ENCODE peak calls at places on chromosomes 7 and 10, in seven cellular contexts. One of them, this sample, is unnamed.

GRCh38 chr10:22550732-22551131 is 163.6 kb downstream of the PIP4K2A start:
- DNase-seq in IMR-90: peak
- DNase-seq in H9: peak
- DNase-seq in neuronal stem cell: no peak
- DNase-seq in H1: peak
- DNase-seq in mesendoderm: peak
- DNase-seq in trophoblast cell: no peak
- DNase-seq in this sample: peak

GRCh38 chr10:46074547-46074946 is 28.5 kb upstream of the MSMB start:
- DNase-seq in IMR-90: no peak
- DNase-seq in H9: no peak
- DNase-seq in neuronal stem cell: no peak
- DNase-seq in H1: no peak
- DNase-seq in mesendoderm: no peak
- DNase-seq in trophoblast cell: no peak
- DNase-seq in this sample: no peak

GRCh38 chr10:122500726-122501125 is 39.4 kb downstream of the HTRA1 start:
- DNase-seq in IMR-90: no peak
- DNase-seq in H9: no peak
- DNase-seq in neuronal stem cell: no peak
- DNase-seq in H1: no peak
- DNase-seq in mesendoderm: no peak
- DNase-seq in trophoblast cell: no peak
- DNase-seq in this sample: no peak

GRCh38 chr10:59580257-59580863 is 129.3 kb downstream of the SLC16A9 start:
- DNase-seq in IMR-90: peak
- DNase-seq in H9: no peak
- DNase-seq in neuronal stem cell: no peak
- DNase-seq in H1: no peak
- DNase-seq in mesendoderm: peak
- DNase-seq in trophoblast cell: no peak
- DNase-seq in this sample: peak

GRCh38 chr7:91519241-91520200 is 255.3 kb downstream of the FZD1 start:
- DNase-seq in IMR-90: no peak
- DNase-seq in H9: no peak
- DNase-seq in neuronal stem cell: peak
- DNase-seq in H1: no peak
- DNase-seq in mesendoderm: no peak
- DNase-seq in trophoblast cell: no peak
- DNase-seq in this sample: no peak

GRCh38 chr7:153886121-153886505 is 166.1 kb upstream of the DPP6 start:
- DNase-seq in IMR-90: no peak
- DNase-seq in H9: peak
- DNase-seq in neuronal stem cell: peak
- DNase-seq in H1: no peak
- DNase-seq in mesendoderm: no peak
- DNase-seq in trophoblast cell: no peak
- DNase-seq in this sample: no peak

GRCh38 chr7:128863433-128863989 is 855 bp downstream of the ATP6V1F start:
- DNase-seq in IMR-90: peak
- DNase-seq in H9: peak
- DNase-seq in neuronal stem cell: peak
- DNase-seq in H1: peak
- DNase-seq in mesendoderm: peak
- DNase-seq in trophoblast cell: no peak
- DNase-seq in this sample: peak

GRCh38 chr7:45178241-45179225 is 20.9 kb downstream of the RAMP3 start:
- DNase-seq in IMR-90: no peak
- DNase-seq in H9: peak
- DNase-seq in neuronal stem cell: no peak
- DNase-seq in H1: no peak
- DNase-seq in mesendoderm: peak
- DNase-seq in trophoblast cell: no peak
- DNase-seq in this sample: no peak

GRCh38 chr10:115949282-115949844 is 323.6 kb downstream of the GFRA1 start:
- DNase-seq in IMR-90: no peak
- DNase-seq in H9: no peak
- DNase-seq in neuronal stem cell: no peak
- DNase-seq in H1: no peak
- DNase-seq in mesendoderm: no peak
- DNase-seq in trophoblast cell: no peak
- DNase-seq in this sample: no peak

GRCh38 chr10:32795598-32796183 is 162.3 kb downstream of the ITGB1 start:
- DNase-seq in IMR-90: peak
- DNase-seq in H9: no peak
- DNase-seq in neuronal stem cell: peak
- DNase-seq in H1: no peak
- DNase-seq in mesendoderm: peak
- DNase-seq in trophoblast cell: no peak
- DNase-seq in this sample: peak

GRCh38 chr7:3892167-3892566 is 591.1 kb downstream of the SDK1 start:
- DNase-seq in IMR-90: peak
- DNase-seq in H9: no peak
- DNase-seq in neuronal stem cell: no peak
- DNase-seq in H1: no peak
- DNase-seq in mesendoderm: no peak
- DNase-seq in trophoblast cell: no peak
- DNase-seq in this sample: no peak

GRCh38 chr7:64880322-64881297 is 22.5 kb upstream of the ZNF273 start:
- DNase-seq in IMR-90: no peak
- DNase-seq in H9: peak
- DNase-seq in neuronal stem cell: no peak
- DNase-seq in H1: peak
- DNase-seq in mesendoderm: no peak
- DNase-seq in trophoblast cell: no peak
- DNase-seq in this sample: no peak

GRCh38 chr10:129096340-129096984 is 370.6 kb upstream of the MGMT start:
- DNase-seq in IMR-90: peak
- DNase-seq in H9: no peak
- DNase-seq in neuronal stem cell: no peak
- DNase-seq in H1: no peak
- DNase-seq in mesendoderm: no peak
- DNase-seq in trophoblast cell: no peak
- DNase-seq in this sample: peak

GRCh38 chr10:12140038-12140437 is 10.6 kb downstream of the SEC61A2 start:
- DNase-seq in IMR-90: no peak
- DNase-seq in H9: no peak
- DNase-seq in neuronal stem cell: no peak
- DNase-seq in H1: no peak
- DNase-seq in mesendoderm: no peak
- DNase-seq in trophoblast cell: no peak
- DNase-seq in this sample: no peak

GRCh38 chr7:871900-872537 is 4.3 kb upstream of the GET4 start:
- DNase-seq in IMR-90: no peak
- DNase-seq in H9: no peak
- DNase-seq in neuronal stem cell: no peak
- DNase-seq in H1: no peak
- DNase-seq in mesendoderm: no peak
- DNase-seq in trophoblast cell: no peak
- DNase-seq in this sample: no peak
- H2BK5ac ChIP-seq in IMR-90: no peak
- H2BK5ac ChIP-seq in H9: no peak
- H2BK5ac ChIP-seq in neuronal stem cell: no peak
- H2BK5ac ChIP-seq in H1: no peak
- H2BK5ac ChIP-seq in mesendoderm: no peak
- H2BK5ac ChIP-seq in trophoblast cell: no peak
- H2BK5ac ChIP-seq in this sample: no peak

DNA sequence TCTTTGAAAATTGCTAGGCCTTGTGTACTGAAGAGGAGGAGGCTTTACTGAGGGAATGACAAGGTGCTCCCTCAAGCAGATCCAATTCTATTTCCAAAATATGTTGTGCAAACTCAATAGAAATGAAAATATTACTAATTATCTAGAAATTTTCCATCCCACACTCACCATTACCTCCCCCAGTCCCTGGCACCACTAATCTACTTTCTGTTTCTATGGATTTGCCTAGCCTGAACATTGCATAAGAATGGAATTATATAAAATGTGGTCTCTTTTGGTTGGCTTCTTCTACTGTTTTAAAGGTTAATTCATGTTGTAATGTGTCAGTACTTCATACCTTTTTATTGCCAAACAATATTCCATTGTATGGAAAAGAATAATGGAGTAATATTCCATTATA is 18.7 kb upstream of the NUB1 start:
- DNase-seq in IMR-90: no peak
- DNase-seq in H9: no peak
- DNase-seq in neuronal stem cell: no peak
- DNase-seq in H1: no peak
- DNase-seq in mesendoderm: no peak
- DNase-seq in trophoblast cell: no peak
- DNase-seq in this sample: no peak
- H3K18ac ChIP-seq in IMR-90: no peak
- H3K18ac ChIP-seq in H9: no peak
- H3K18ac ChIP-seq in neuronal stem cell: no peak
- H3K18ac ChIP-seq in H1: no peak
- H3K18ac ChIP-seq in mesendoderm: no peak
- H3K18ac ChIP-seq in trophoblast cell: no peak
- H3K18ac ChIP-seq in this sample: no peak

GRCh38 chr7:85621286-85621685 is 434.4 kb upstream of the SEMA3D start:
- DNase-seq in IMR-90: no peak
- DNase-seq in H9: no peak
- DNase-seq in neuronal stem cell: no peak
- DNase-seq in H1: no peak
- DNase-seq in mesendoderm: no peak
- DNase-seq in trophoblast cell: no peak
- DNase-seq in this sample: no peak
- H2BK5ac ChIP-seq in IMR-90: no peak
- H2BK5ac ChIP-seq in H9: no peak
- H2BK5ac ChIP-seq in neuronal stem cell: no peak
- H2BK5ac ChIP-seq in H1: no peak
- H2BK5ac ChIP-seq in mesendoderm: no peak
- H2BK5ac ChIP-seq in trophoblast cell: no peak
- H2BK5ac ChIP-seq in this sample: no peak

GRCh38 chr10:84074521-84074920 is 64.8 kb upstream of the GHITM start:
- DNase-seq in IMR-90: no peak
- DNase-seq in H9: no peak
- DNase-seq in neuronal stem cell: no peak
- DNase-seq in H1: no peak
- DNase-seq in mesendoderm: no peak
- DNase-seq in trophoblast cell: no peak
- DNase-seq in this sample: no peak

GRCh38 chr10:84077728-84078127 is 61.6 kb upstream of the GHITM start:
- DNase-seq in IMR-90: no peak
- DNase-seq in H9: no peak
- DNase-seq in neuronal stem cell: no peak
- DNase-seq in H1: no peak
- DNase-seq in mesendoderm: no peak
- DNase-seq in trophoblast cell: no peak
- DNase-seq in this sample: no peak

GRCh38 chr10:84076047-84076388 is 63.3 kb upstream of the GHITM start:
- DNase-seq in IMR-90: peak
- DNase-seq in H9: no peak
- DNase-seq in neuronal stem cell: no peak
- DNase-seq in H1: no peak
- DNase-seq in mesendoderm: peak
- DNase-seq in trophoblast cell: no peak
- DNase-seq in this sample: peak

GRCh38 chr10:84076540-84077195 is 62.6 kb upstream of the GHITM start:
- DNase-seq in IMR-90: peak
- DNase-seq in H9: peak
- DNase-seq in neuronal stem cell: no peak
- DNase-seq in H1: no peak
- DNase-seq in mesendoderm: peak
- DNase-seq in trophoblast cell: no peak
- DNase-seq in this sample: peak

GRCh38 chr10:84075226-84076046 is 63.9 kb upstream of the GHITM start:
- DNase-seq in IMR-90: no peak
- DNase-seq in H9: no peak
- DNase-seq in neuronal stem cell: no peak
- DNase-seq in H1: no peak
- DNase-seq in mesendoderm: peak
- DNase-seq in trophoblast cell: no peak
- DNase-seq in this sample: no peak
- H3K18ac ChIP-seq in IMR-90: no peak
- H3K18ac ChIP-seq in H9: no peak
- H3K18ac ChIP-seq in neuronal stem cell: no peak
- H3K18ac ChIP-seq in H1: no peak
- H3K18ac ChIP-seq in mesendoderm: no peak
- H3K18ac ChIP-seq in trophoblast cell: no peak
- H3K18ac ChIP-seq in this sample: peak

GRCh38 chr7:29482056-29482455 is 81.6 kb upstream of the PRR15 start:
- DNase-seq in IMR-90: no peak
- DNase-seq in H9: no peak
- DNase-seq in neuronal stem cell: no peak
- DNase-seq in H1: no peak
- DNase-seq in mesendoderm: no peak
- DNase-seq in trophoblast cell: no peak
- DNase-seq in this sample: no peak
- H2BK5ac ChIP-seq in IMR-90: no peak
- H2BK5ac ChIP-seq in H9: no peak
- H2BK5ac ChIP-seq in neuronal stem cell: no peak
- H2BK5ac ChIP-seq in H1: no peak
- H2BK5ac ChIP-seq in mesendoderm: no peak
- H2BK5ac ChIP-seq in trophoblast cell: no peak
- H2BK5ac ChIP-seq in this sample: no peak